ENCODE peak calls at places on chromosomes 7 and 10, in four cellular contexts. J, M, V and F are unnamed samples.
A peak's percentile ranks its signal among the peaks of the same experiment; 100 is the strongest.

GRCh38 chr10:132698761-132699391 is 87.1 kb downstream of the NKX6-2 start:
- DNase-seq in J (no peak), M (no peak), V (no peak), F (no peak)

GRCh38 chr7:57250801-57251200 is 118.6 kb upstream of the ZNF479 start:
- DNase-seq in J (no peak), M (no peak), V (no peak), F (no peak)

GRCh38 chr7:574661-575395 is 55.2 kb upstream of the PDGFA start:
- DNase-seq in J (no peak), M (no peak), V (no peak), F (no peak)

GRCh38 chr7:24665564-24666294 is 91.5 kb downstream of the GSDME start:
- DNase-seq in J (peak; percentile 22), M (peak; percentile 69), V (no peak), F (no peak)

GRCh38 chr7:929311-929711 is 25.2 kb downstream of the ADAP1 start:
- DNase-seq in J (no peak), M (no peak), V (no peak), F (no peak)

GRCh38 chr10:11515596-11516418 is 95.6 kb downstream of the USP6NL start:
- DNase-seq in J (no peak), M (peak; percentile 32), V (no peak), F (no peak)

GRCh38 chr10:105974803-105975456 is 1189.6 kb downstream of the SORCS1 start:
- DNase-seq in J (no peak), M (no peak), V (no peak), F (no peak)

GRCh38 chr10:109784236-109784635 is 139.1 kb downstream of the XPNPEP1 start:
- DNase-seq in J (no peak), M (no peak), V (no peak), F (no peak)

GRCh38 chr10:112235920-112236319 is 47.3 kb upstream of the TECTB start:
- DNase-seq in J (no peak), M (no peak), V (no peak), F (no peak)

GRCh38 chr7:30521532-30521931 is 16.9 kb upstream of the GGCT start:
- DNase-seq in J (no peak), M (no peak), V (no peak), F (no peak)

GRCh38 chr10:30781571-30782542 is 152.3 kb upstream of the LYZL2 start:
- DNase-seq in J (no peak), M (no peak), V (no peak), F (no peak)

GRCh38 chr10:69321865-69322264 is 43.6 kb downstream of the HK1 start:
- DNase-seq in J (no peak), M (no peak), V (no peak), F (no peak)

GRCh38 chr7:5429253-5429856 is 5.7 kb upstream of the TNRC18 start:
- DNase-seq in J (no peak), M (peak; percentile 54), V (no peak), F (no peak)

GRCh38 chr7:134083766-134084487 is 43.2 kb upstream of the LRGUK start:
- DNase-seq in J (no peak), M (no peak), V (no peak), F (no peak)

GRCh38 chr7:128827971-128828711 is 2.1 kb upstream of the FLNC start:
- DNase-seq in J (no peak), M (no peak), V (no peak), F (no peak)

GRCh38 chr7:6500691-6501090 is 50.6 kb downstream of the GRID2IP start:
- DNase-seq in J (no peak), M (no peak), V (no peak), F (peak; percentile 70)

GRCh38 chr7:43639858-43640491 is 57.1 kb downstream of the STK17A start:
- DNase-seq in J (no peak), M (peak; percentile 83), V (no peak), F (no peak)

GRCh38 chr10:87635498-87636312 is 24.0 kb upstream of the PAPSS2 start:
- DNase-seq in J (peak; percentile 35), M (no peak), V (no peak), F (no peak)

GRCh38 chr10:49055231-49055850 is 60.0 kb downstream of the VSTM4 start:
- DNase-seq in J (no peak), M (no peak), V (no peak), F (no peak)

GRCh38 chr10:62422068-62422590 is 48.0 kb downstream of the ZNF365 start:
- DNase-seq in J (no peak), M (no peak), V (no peak), F (no peak)

GRCh38 chr7:98329974-98330373 is 48.5 kb downstream of the BRI3 start:
- DNase-seq in J (no peak), M (no peak), V (no peak), F (no peak)